ENCODE peak calls at places on chromosomes 5 and 9, in four cellular contexts. One of them, this sample, is unnamed.

GRCh38 chr9:122418016-122418415 is 47.2 kb downstream of the PTGS1 start:
- DNase-seq in H1: no peak
- DNase-seq in GM12878: no peak
- DNase-seq in HepG2: no peak
- DNase-seq in this sample: no peak

GRCh38 chr9:69453746-69454145 is 128.7 kb downstream of the ENTREP1 start:
- DNase-seq in GM12878: no peak
- DNase-seq in H1: no peak
- DNase-seq in HepG2: no peak
- DNase-seq in this sample: no peak

GRCh38 chr9:127210851-127211730 is 53.5 kb upstream of the GARNL3 start:
- DNase-seq in HepG2: no peak
- DNase-seq in GM12878: no peak
- DNase-seq in H1: no peak
- DNase-seq in this sample: no peak

GRCh38 chr9:120109242-120109641 is 470.7 kb downstream of the CDK5RAP2 start:
- DNase-seq in GM12878: no peak
- DNase-seq in H1: peak
- DNase-seq in HepG2: peak
- DNase-seq in this sample: peak

GRCh38 chr5:111942661-111943401 is 185.8 kb upstream of the NREP start:
- DNase-seq in H1: no peak
- DNase-seq in HepG2: no peak
- DNase-seq in GM12878: no peak
- DNase-seq in this sample: no peak

GRCh38 chr5:107952450-107952849 is 281.7 kb upstream of the EFNA5 start:
- DNase-seq in GM12878: no peak
- DNase-seq in H1: no peak
- DNase-seq in HepG2: no peak
- DNase-seq in this sample: no peak

GRCh38 chr9:123262338-123262737 is 6.0 kb downstream of the STRBP start:
- DNase-seq in HepG2: no peak
- DNase-seq in GM12878: no peak
- DNase-seq in H1: no peak
- DNase-seq in this sample: no peak

GRCh38 chr9:14542071-14542470 is 151.2 kb downstream of the ZDHHC21 start:
- DNase-seq in GM12878: no peak
- DNase-seq in HepG2: no peak
- DNase-seq in H1: no peak
- DNase-seq in this sample: no peak

GRCh38 chr5:82593481-82593880 is 315.3 kb upstream of the RPS23 start:
- DNase-seq in H1: no peak
- DNase-seq in HepG2: no peak
- DNase-seq in GM12878: no peak
- DNase-seq in this sample: no peak

GRCh38 chr9:9893837-9894236 is 719.0 kb downstream of the PTPRD start:
- DNase-seq in GM12878: no peak
- DNase-seq in HepG2: no peak
- DNase-seq in H1: no peak
- DNase-seq in this sample: no peak

GRCh38 chr5:61768692-61769281 is 436.7 kb downstream of the ZSWIM6 start:
- DNase-seq in GM12878: no peak
- DNase-seq in HepG2: peak
- DNase-seq in H1: peak
- DNase-seq in this sample: peak

GRCh38 chr5:141906972-141907371 is 16.7 kb upstream of the DELE1 start:
- DNase-seq in HepG2: no peak
- DNase-seq in GM12878: no peak
- DNase-seq in H1: no peak
- DNase-seq in this sample: no peak

GRCh38 chr9:73199886-73200285 is 48.2 kb downstream of the ANXA1 start:
- DNase-seq in GM12878: no peak
- DNase-seq in H1: no peak
- DNase-seq in HepG2: peak
- DNase-seq in this sample: peak

GRCh38 chr9:20417695-20418094 is 204.6 kb downstream of the MLLT3 start:
- DNase-seq in GM12878: no peak
- DNase-seq in HepG2: no peak
- DNase-seq in H1: no peak
- DNase-seq in this sample: no peak

GRCh38 chr5:163580516-163580915 is 75.1 kb downstream of the MAT2B start:
- DNase-seq in GM12878: no peak
- DNase-seq in H1: no peak
- DNase-seq in HepG2: no peak
- DNase-seq in this sample: no peak

GRCh38 chr9:91835632-91836031 is 114.4 kb downstream of the ROR2 start:
- DNase-seq in H1: no peak
- DNase-seq in GM12878: no peak
- DNase-seq in HepG2: no peak
- DNase-seq in this sample: no peak

GRCh38 chr9:91840469-91840868 is 109.6 kb downstream of the ROR2 start:
- DNase-seq in H1: no peak
- DNase-seq in GM12878: no peak
- DNase-seq in HepG2: no peak
- DNase-seq in this sample: no peak

GRCh38 chr9:91839926-91840464 is 110.0 kb downstream of the ROR2 start:
- DNase-seq in HepG2: no peak
- DNase-seq in H1: no peak
- DNase-seq in GM12878: no peak
- DNase-seq in this sample: no peak

GRCh38 chr9:91836515-91836914 is 113.5 kb downstream of the ROR2 start:
- DNase-seq in GM12878: no peak
- DNase-seq in H1: no peak
- DNase-seq in HepG2: no peak
- DNase-seq in this sample: no peak

GRCh38 chr9:91837982-91838731 is 111.9 kb downstream of the ROR2 start:
- DNase-seq in H1: no peak
- DNase-seq in HepG2: no peak
- DNase-seq in GM12878: no peak
- DNase-seq in this sample: peak
- TF ChIP-seq SP1 in H1: no peak
- TF ChIP-seq SP1 in HepG2: no peak
- TF ChIP-seq SP1 in GM12878: no peak
- TF ChIP-seq SP1 in this sample: no peak

GRCh38 chr5:125560476-125561225 is 814.2 kb upstream of the ZNF608 start:
- DNase-seq in HepG2: no peak
- DNase-seq in GM12878: no peak
- DNase-seq in H1: no peak
- DNase-seq in this sample: no peak
- TF ChIP-seq SUZ12 in HepG2: no peak
- TF ChIP-seq SUZ12 in GM12878: no peak
- TF ChIP-seq SUZ12 in H1: no peak
- TF ChIP-seq SUZ12 in this sample: no peak

GRCh38 chr5:39506216-39506615 is 81.4 kb upstream of the DAB2 start:
- DNase-seq in HepG2: no peak
- DNase-seq in H1: no peak
- DNase-seq in GM12878: no peak
- DNase-seq in this sample: no peak
- TF ChIP-seq SP1 in HepG2: no peak
- TF ChIP-seq SP1 in H1: no peak
- TF ChIP-seq SP1 in GM12878: no peak
- TF ChIP-seq SP1 in this sample: no peak

DNA sequence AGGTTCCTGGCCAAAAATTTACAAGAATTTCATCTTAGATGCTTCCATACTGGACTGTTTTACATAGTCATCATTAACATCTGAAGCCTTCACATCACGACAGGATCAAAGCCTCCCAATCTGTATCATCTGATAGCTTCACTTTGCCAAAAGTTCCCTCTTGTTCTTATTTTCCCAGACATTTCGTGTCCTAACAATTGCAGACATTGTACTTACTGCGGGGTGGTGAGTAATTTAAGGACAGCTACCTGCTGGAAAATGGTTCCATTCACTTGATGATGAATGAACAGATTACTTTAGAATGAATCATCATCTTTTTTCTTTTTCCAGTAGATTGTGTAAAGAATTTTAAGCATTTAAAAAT is 377.1 kb downstream of the KIAA0825 start:
- DNase-seq in GM12878: no peak
- DNase-seq in H1: no peak
- DNase-seq in HepG2: peak
- DNase-seq in this sample: no peak
- TF ChIP-seq SUZ12 in GM12878: no peak
- TF ChIP-seq SUZ12 in H1: no peak
- TF ChIP-seq SUZ12 in HepG2: no peak
- TF ChIP-seq SUZ12 in this sample: no peak

DNA sequence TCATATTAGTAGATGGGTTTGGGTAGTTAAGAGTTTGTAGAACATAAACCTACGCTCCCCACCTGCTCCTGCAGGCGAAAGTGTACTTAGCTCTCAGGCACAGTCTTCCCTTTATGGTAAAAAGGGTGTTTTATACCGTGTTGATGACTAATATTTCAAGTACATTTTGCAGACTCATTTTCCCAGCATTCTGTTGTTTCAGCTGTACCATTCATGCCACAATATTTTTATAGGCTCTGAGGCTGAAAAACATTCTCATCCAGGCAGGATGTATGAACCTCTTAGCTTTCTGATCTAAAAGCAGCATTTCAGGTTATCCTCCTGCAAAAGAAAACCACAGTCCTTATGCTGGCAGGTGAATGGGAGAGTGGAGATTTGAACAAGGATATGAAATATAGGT is 231.4 kb downstream of the NR2F1-AS1 start:
- DNase-seq in HepG2: no peak
- DNase-seq in GM12878: no peak
- DNase-seq in H1: no peak
- DNase-seq in this sample: no peak
- TF ChIP-seq SP1 in HepG2: no peak
- TF ChIP-seq SP1 in GM12878: no peak
- TF ChIP-seq SP1 in H1: no peak
- TF ChIP-seq SP1 in this sample: no peak

GRCh38 chr9:80498165-80498564 is 926.4 kb downstream of the TLE4 start:
- DNase-seq in H1: no peak
- DNase-seq in GM12878: no peak
- DNase-seq in HepG2: no peak
- DNase-seq in this sample: no peak

GRCh38 chr9:80500300-80500699 is 928.5 kb downstream of the TLE4 start:
- DNase-seq in H1: no peak
- DNase-seq in HepG2: no peak
- DNase-seq in GM12878: no peak
- DNase-seq in this sample: no peak

GRCh38 chr9:80503692-80504400 is 932.1 kb downstream of the TLE4 start:
- DNase-seq in H1: no peak
- DNase-seq in GM12878: no peak
- DNase-seq in HepG2: no peak
- DNase-seq in this sample: no peak

GRCh38 chr9:80504525-80505235 is 932.9 kb downstream of the TLE4 start:
- DNase-seq in H1: no peak
- DNase-seq in HepG2: no peak
- DNase-seq in GM12878: no peak
- DNase-seq in this sample: no peak

GRCh38 chr9:80501635-80502034 is 929.9 kb downstream of the TLE4 start:
- DNase-seq in GM12878: no peak
- DNase-seq in H1: no peak
- DNase-seq in HepG2: no peak
- DNase-seq in this sample: no peak
- TF ChIP-seq SUZ12 in GM12878: no peak
- TF ChIP-seq SUZ12 in H1: no peak
- TF ChIP-seq SUZ12 in HepG2: no peak
- TF ChIP-seq SUZ12 in this sample: no peak

GRCh38 chr5:151075698-151076331 is 5.0 kb downstream of the TNIP1 start:
- DNase-seq in HepG2: no peak
- DNase-seq in GM12878: no peak
- DNase-seq in H1: no peak
- DNase-seq in this sample: no peak
- TF ChIP-seq SP1 in HepG2: no peak
- TF ChIP-seq SP1 in GM12878: no peak
- TF ChIP-seq SP1 in H1: no peak
- TF ChIP-seq SP1 in this sample: no peak

DNA sequence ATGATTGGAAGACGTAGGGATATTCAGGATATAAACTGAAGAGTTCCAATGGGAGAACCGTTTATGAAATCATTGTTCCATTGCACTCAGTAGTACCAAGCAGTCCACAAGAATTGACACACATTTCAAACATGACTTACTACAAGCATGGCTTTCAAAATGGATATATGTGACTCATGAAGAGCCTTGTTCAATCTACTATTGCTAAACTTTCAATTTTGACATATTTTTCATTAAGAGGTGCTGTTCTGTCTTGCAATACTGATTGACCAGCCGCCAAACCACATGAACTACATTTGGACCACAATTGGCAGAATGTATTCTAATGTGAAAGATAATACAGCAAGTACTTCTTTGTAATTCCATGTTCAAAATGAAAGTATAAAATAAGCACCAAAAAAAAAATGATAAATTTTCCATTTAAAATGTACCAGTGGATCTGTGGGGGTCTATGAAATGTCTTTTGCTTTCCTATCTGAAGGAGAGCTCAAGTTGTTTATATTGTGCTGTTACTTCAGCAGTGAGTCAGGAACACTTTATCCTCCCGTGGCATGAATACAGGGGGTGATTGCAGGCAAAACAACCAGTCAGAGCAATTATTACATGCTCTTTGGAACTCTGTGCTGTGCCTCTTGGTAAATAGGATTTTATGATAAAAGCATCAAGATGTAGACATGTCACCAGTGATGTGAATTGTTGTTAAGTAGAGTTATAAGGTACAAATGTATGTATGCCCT is 366.0 kb downstream of the ARRDC3 start:
- DNase-seq in H1: no peak
- DNase-seq in GM12878: no peak
- DNase-seq in HepG2: no peak
- DNase-seq in this sample: no peak
- TF ChIP-seq SUZ12 in H1: no peak
- TF ChIP-seq SUZ12 in GM12878: no peak
- TF ChIP-seq SUZ12 in HepG2: no peak
- TF ChIP-seq SUZ12 in this sample: no peak

GRCh38 chr9:5042661-5043178 is 57.6 kb downstream of the JAK2 start:
- DNase-seq in GM12878: no peak
- DNase-seq in H1: no peak
- DNase-seq in HepG2: no peak
- DNase-seq in this sample: no peak

GRCh38 chr9:5041390-5042115 is 56.5 kb downstream of the JAK2 start:
- DNase-seq in HepG2: no peak
- DNase-seq in GM12878: no peak
- DNase-seq in H1: no peak
- DNase-seq in this sample: no peak

GRCh38 chr9:5040730-5041389 is 55.8 kb downstream of the JAK2 start:
- DNase-seq in GM12878: no peak
- DNase-seq in HepG2: no peak
- DNase-seq in H1: no peak
- DNase-seq in this sample: no peak

GRCh38 chr9:5043381-5043780 is 58.3 kb downstream of the JAK2 start:
- DNase-seq in GM12878: no peak
- DNase-seq in H1: no peak
- DNase-seq in HepG2: no peak
- DNase-seq in this sample: no peak

GRCh38 chr9:5044160-5044559 is 59.1 kb downstream of the JAK2 start:
- DNase-seq in GM12878: no peak
- DNase-seq in HepG2: no peak
- DNase-seq in H1: no peak
- DNase-seq in this sample: no peak
- TF ChIP-seq SP1 in GM12878: no peak
- TF ChIP-seq SP1 in HepG2: no peak
- TF ChIP-seq SP1 in H1: no peak
- TF ChIP-seq SP1 in this sample: no peak

This sample was measured in HEK293T.